ENCODE peak calls at places on chromosomes 7 and 10, in five cellular contexts. W is hypothalamus, X is ecto neural progenitor cell, M is hepatocyte, V is HuH-7. B is an unnamed sample.

GRCh38 chr10:79081353-79082034 is 12.7 kb downstream of the ZMIZ1 start:
- DNase-seq in X (no peak), M (peak; percentile 41), W (no peak), V (no peak), B (no peak)

GRCh38 chr10:50554995-50555568 is 68.7 kb downstream of the SGMS1 start:
- DNase-seq in W (no peak), M (no peak), V (no peak), X (no peak), B (peak; percentile 62)

GRCh38 chr7:141511370-141512335 is 39.6 kb upstream of the AGK start:
- DNase-seq in W (no peak), M (peak; percentile 40), X (peak; percentile 50), V (no peak), B (peak; percentile 22)

GRCh38 chr7:149772821-149773425 is 465 bp downstream of the ZNF467 start:
- DNase-seq in W (no peak), X (peak; percentile 75), M (peak; percentile 61), V (no peak), B (peak; percentile 38)

GRCh38 chr7:95342029-95342428 is 17.7 kb upstream of the PON1 start:
- DNase-seq in W (no peak), V (no peak), M (no peak), X (no peak), B (no peak)

GRCh38 chr7:32428546-32428945 is 61.6 kb downstream of the LSM5 start:
- DNase-seq in V (no peak), X (no peak), M (no peak), W (no peak), B (no peak)

GRCh38 chr10:90872648-90873020 is 860 bp downstream of the RPP30 start:
- DNase-seq in X (no peak), W (no peak), M (no peak), V (no peak), B (no peak)

GRCh38 chr7:36945612-36946400 is 221.5 kb upstream of the AOAH start:
- DNase-seq in W (no peak), X (peak; percentile 15), V (peak; percentile 65), M (peak; percentile 51), B (peak; percentile 48)

GRCh38 chr10:130127612-130128607 is 8.3 kb upstream of the GLRX3 start:
- DNase-seq in M (peak; percentile 81), V (peak; percentile 96), W (peak; percentile 17), X (peak; percentile 72), B (peak; percentile 67)

GRCh38 chr10:8396675-8397074 is 342.2 kb downstream of the GATA3 start:
- DNase-seq in W (no peak), V (no peak), M (no peak), X (no peak), B (no peak)

GRCh38 chr7:18250133-18250532 is 222.5 kb upstream of the PRPS1L1 start:
- DNase-seq in X (no peak), M (no peak), V (no peak), W (no peak), B (no peak)

GRCh38 chr10:96902762-96903358 is 70.8 kb downstream of the LCOR start:
- DNase-seq in W (no peak), X (no peak), V (no peak), M (no peak), B (no peak)

GRCh38 chr7:94969434-94970084 is 62.2 kb downstream of the PPP1R9A start:
- DNase-seq in V (peak; percentile 3), M (peak; percentile 13), X (no peak), W (no peak), B (peak; percentile 33)

GRCh38 chr7:127986581-127987461 is 44.4 kb downstream of the LRRC4 start:
- DNase-seq in X (no peak), W (no peak), V (no peak), M (peak; percentile 42), B (peak; percentile 39)

GRCh38 chr7:151692721-151693120 is 173.0 kb upstream of the RHEB start:
- DNase-seq in W (no peak), X (no peak), M (no peak), V (no peak), B (peak; percentile 62)

GRCh38 chr7:137335814-137336213 is 7.7 kb downstream of the PTN start:
- DNase-seq in M (no peak), W (no peak), X (no peak), V (no peak), B (no peak)

GRCh38 chr10:112565434-112566053 is 118.5 kb downstream of the VTI1A start:
- DNase-seq in X (no peak), W (no peak), M (peak; percentile 81), V (peak; percentile 49), B (peak; percentile 51)

GRCh38 chr7:1109581-1110310 is 21.8 kb downstream of the GPER1 start:
- DNase-seq in W (no peak), M (no peak), X (no peak), V (no peak), B (no peak)

GRCh38 chr10:110642980-110643655 is 1.0 kb upstream of the RBM20 start:
- DNase-seq in W (no peak), X (peak; percentile 71), V (no peak), M (peak; percentile 33), B (no peak)

GRCh38 chr10:27242951-27243551 is 2.5 kb upstream of the ACBD5 start:
- DNase-seq in W (peak; percentile 57), X (peak; percentile 67), V (no peak), M (peak; percentile 78), B (peak; percentile 65)

GRCh38 chr7:126801738-126802137 is 451.0 kb downstream of the GRM8 start:
- DNase-seq in M (no peak), X (no peak), W (no peak), V (no peak), B (no peak)

GRCh38 chr7:135291809-135292253 is 58.2 kb downstream of the STRA8 start:
- DNase-seq in V (no peak), M (no peak), W (no peak), X (no peak), B (no peak)

GRCh38 chr10:22301193-22301592 is 15.0 kb upstream of the COMMD3 start:
- DNase-seq in W (no peak), M (no peak), X (no peak), V (no peak), B (peak; percentile 19)

GRCh38 chr7:67589178-67589577 is 592.5 kb downstream of the TYW1 start:
- DNase-seq in X (no peak), W (no peak), M (no peak), V (no peak), B (no peak)

GRCh38 chr10:118809821-118810220 is 55.1 kb upstream of the CACUL1 start:
- DNase-seq in W (no peak), M (no peak), V (no peak), X (no peak), B (peak; percentile 8)

B was measured in Caco-2.